ENCODE peak calls at places on chromosomes 7 and 10, in six cellular contexts. One of them, this sample, is unnamed. For H3K4me1, the result is how much of the 10 kb centered on the place peaks cover.

GRCh38 chr7:3725660-3726059 is 424.6 kb downstream of the SDK1 start:
- DNase-seq in mucosa of descending colon: no peak
- DNase-seq in mammary epithelial cell: no peak
- DNase-seq in stomach: no peak
- DNase-seq in spleen: no peak
- DNase-seq in GM23338: no peak
- DNase-seq in this sample: no peak

GRCh38 chr7:128398016-128398840 is 11.6 kb downstream of the IMPDH1 start:
- DNase-seq in mucosa of descending colon: no peak
- DNase-seq in mammary epithelial cell: no peak
- DNase-seq in stomach: peak
- DNase-seq in spleen: no peak
- DNase-seq in GM23338: peak
- DNase-seq in this sample: peak

GRCh38 chr7:44057181-44057848 is 8.1 kb downstream of the PGAM2 start:
- DNase-seq in mucosa of descending colon: no peak
- DNase-seq in mammary epithelial cell: no peak
- DNase-seq in stomach: no peak
- DNase-seq in spleen: peak
- DNase-seq in GM23338: no peak
- DNase-seq in this sample: no peak

GRCh38 chr7:115689941-115690340 is 340.6 kb downstream of the TFEC start:
- DNase-seq in mucosa of descending colon: no peak
- DNase-seq in mammary epithelial cell: no peak
- DNase-seq in stomach: no peak
- DNase-seq in spleen: no peak
- DNase-seq in GM23338: no peak
- DNase-seq in this sample: no peak

GRCh38 chr10:124529661-124530214 is 68.1 kb downstream of the LHPP start:
- DNase-seq in mucosa of descending colon: no peak
- DNase-seq in mammary epithelial cell: no peak
- DNase-seq in stomach: no peak
- DNase-seq in spleen: no peak
- DNase-seq in GM23338: no peak
- DNase-seq in this sample: peak

GRCh38 chr10:27157150-27157549 is 2.0 kb downstream of the MASTL start:
- DNase-seq in mucosa of descending colon: no peak
- DNase-seq in mammary epithelial cell: no peak
- DNase-seq in stomach: no peak
- DNase-seq in spleen: no peak
- DNase-seq in GM23338: no peak
- DNase-seq in this sample: no peak

GRCh38 chr10:68474021-68474420 is 2.2 kb upstream of the DNA2 start:
- DNase-seq in mucosa of descending colon: no peak
- DNase-seq in mammary epithelial cell: no peak
- DNase-seq in stomach: no peak
- DNase-seq in spleen: no peak
- DNase-seq in GM23338: no peak
- DNase-seq in this sample: no peak

GRCh38 chr10:132413226-132414205 is 16.5 kb downstream of the PWWP2B start:
- DNase-seq in mucosa of descending colon: peak
- DNase-seq in mammary epithelial cell: no peak
- DNase-seq in stomach: no peak
- DNase-seq in spleen: peak
- DNase-seq in GM23338: no peak
- DNase-seq in this sample: no peak

GRCh38 chr10:57288754-57289153 is 927.7 kb upstream of the ZWINT start:
- DNase-seq in mucosa of descending colon: no peak
- DNase-seq in mammary epithelial cell: no peak
- DNase-seq in stomach: no peak
- DNase-seq in spleen: no peak
- DNase-seq in GM23338: no peak
- DNase-seq in this sample: no peak

GRCh38 chr7:72336887-72337821 is 75.0 kb downstream of the CALN1 start:
- DNase-seq in mucosa of descending colon: no peak
- DNase-seq in mammary epithelial cell: no peak
- DNase-seq in stomach: no peak
- DNase-seq in spleen: no peak
- DNase-seq in GM23338: peak
- DNase-seq in this sample: no peak

GRCh38 chr7:29989257-29989995 is at the start of gene SCRN1:
- DNase-seq in mucosa of descending colon: peak
- DNase-seq in mammary epithelial cell: peak
- DNase-seq in stomach: peak
- DNase-seq in spleen: peak
- DNase-seq in GM23338: peak
- DNase-seq in this sample: peak

GRCh38 chr7:108181073-108181985 is 51.2 kb upstream of the LAMB4 start:
- DNase-seq in mucosa of descending colon: no peak
- DNase-seq in mammary epithelial cell: peak
- DNase-seq in stomach: no peak
- DNase-seq in spleen: no peak
- DNase-seq in GM23338: peak
- DNase-seq in this sample: no peak

GRCh38 chr7:100465702-100466311 is 1.7 kb upstream of the SPACDR start:
- DNase-seq in mucosa of descending colon: peak
- DNase-seq in mammary epithelial cell: no peak
- DNase-seq in stomach: peak
- DNase-seq in spleen: peak
- DNase-seq in GM23338: peak
- DNase-seq in this sample: peak

GRCh38 chr10:29585488-29585976 is 49.2 kb downstream of the SVIL start:
- DNase-seq in mucosa of descending colon: no peak
- DNase-seq in mammary epithelial cell: no peak
- DNase-seq in stomach: no peak
- DNase-seq in spleen: no peak
- DNase-seq in GM23338: peak
- DNase-seq in this sample: peak

GRCh38 chr10:1290071-1290471 is 233.9 kb downstream of the WDR37 start:
- DNase-seq in mucosa of descending colon: no peak
- DNase-seq in mammary epithelial cell: peak
- DNase-seq in stomach: no peak
- DNase-seq in spleen: no peak
- DNase-seq in GM23338: no peak
- DNase-seq in this sample: no peak

GRCh38 chr7:151705744-151706567 is 171.0 kb downstream of the PRKAG2 start:
- DNase-seq in mucosa of descending colon: peak
- DNase-seq in mammary epithelial cell: peak
- DNase-seq in stomach: no peak
- DNase-seq in spleen: no peak
- DNase-seq in GM23338: peak
- DNase-seq in this sample: peak

GRCh38 chr7:151748733-151749132 is 128.2 kb downstream of the PRKAG2 start:
- DNase-seq in mucosa of descending colon: peak
- DNase-seq in mammary epithelial cell: no peak
- DNase-seq in stomach: no peak
- DNase-seq in spleen: peak
- DNase-seq in GM23338: no peak
- DNase-seq in this sample: no peak

GRCh38 chr7:100483728-100484635 is at the start of gene NYAP1:
- DNase-seq in mucosa of descending colon: peak
- DNase-seq in mammary epithelial cell: no peak
- DNase-seq in stomach: peak
- DNase-seq in spleen: no peak
- DNase-seq in GM23338: peak
- DNase-seq in this sample: no peak

GRCh38 chr10:86756511-86757109 is at the start of gene BMPR1A:
- DNase-seq in mucosa of descending colon: no peak
- DNase-seq in mammary epithelial cell: peak
- DNase-seq in stomach: peak
- DNase-seq in spleen: no peak
- DNase-seq in GM23338: peak
- DNase-seq in this sample: no peak

GRCh38 chr7:98354511-98355249 is 46.2 kb downstream of the BAIAP2L1 start:
- DNase-seq in mucosa of descending colon: peak
- DNase-seq in mammary epithelial cell: peak
- DNase-seq in stomach: peak
- DNase-seq in spleen: no peak
- DNase-seq in GM23338: no peak
- DNase-seq in this sample: no peak
- TF ChIP-seq CTCF in mucosa of descending colon: no peak
- TF ChIP-seq CTCF in mammary epithelial cell: no peak
- TF ChIP-seq CTCF in stomach: no peak
- TF ChIP-seq CTCF in spleen: no peak
- TF ChIP-seq CTCF in GM23338: no peak
- TF ChIP-seq CTCF in this sample: no peak

GRCh38 chr10:95332666-95333249 is 42.0 kb upstream of the PDLIM1 start:
- DNase-seq in mucosa of descending colon: no peak
- DNase-seq in mammary epithelial cell: no peak
- DNase-seq in stomach: no peak
- DNase-seq in spleen: no peak
- DNase-seq in GM23338: no peak
- DNase-seq in this sample: no peak
- H3K4me1 ChIP-seq in mucosa of descending colon: under half
- H3K4me1 ChIP-seq in mammary epithelial cell: under half
- H3K4me1 ChIP-seq in stomach: half or more
- H3K4me1 ChIP-seq in spleen: under half
- H3K4me1 ChIP-seq in GM23338: under half
- H3K4me1 ChIP-seq in this sample: under half

DNA sequence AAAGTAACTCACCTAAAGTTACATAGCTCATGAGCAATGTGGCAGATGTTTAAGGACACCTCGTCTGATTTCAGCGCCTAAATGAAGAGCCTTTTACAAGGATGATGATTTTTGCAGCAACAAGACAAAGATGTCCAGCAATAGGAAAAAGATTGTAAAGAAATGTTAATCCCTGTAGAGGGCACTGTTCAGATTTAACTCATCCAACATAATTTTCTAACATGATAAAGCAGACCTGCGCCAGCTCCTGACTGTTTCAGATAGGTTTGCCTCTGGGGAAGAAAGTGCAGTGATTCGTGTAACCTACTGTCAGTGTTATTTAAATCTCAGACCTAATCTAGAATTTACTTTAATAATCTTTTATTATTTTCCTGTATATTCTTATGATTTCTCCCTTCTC is 595.2 kb downstream of the AUTS2 start:
- DNase-seq in mucosa of descending colon: no peak
- DNase-seq in mammary epithelial cell: peak
- DNase-seq in stomach: no peak
- DNase-seq in spleen: no peak
- DNase-seq in GM23338: no peak
- DNase-seq in this sample: no peak
- TF ChIP-seq CTCF in mucosa of descending colon: no peak
- TF ChIP-seq CTCF in mammary epithelial cell: peak
- TF ChIP-seq CTCF in stomach: no peak
- TF ChIP-seq CTCF in spleen: no peak
- TF ChIP-seq CTCF in GM23338: peak
- TF ChIP-seq CTCF in this sample: peak

GRCh38 chr7:76377186-76377918 is 18.6 kb upstream of the YWHAG start:
- DNase-seq in mucosa of descending colon: no peak
- DNase-seq in mammary epithelial cell: no peak
- DNase-seq in stomach: no peak
- DNase-seq in spleen: no peak
- DNase-seq in GM23338: no peak
- DNase-seq in this sample: no peak

GRCh38 chr7:76372984-76373833 is 14.4 kb upstream of the YWHAG start:
- DNase-seq in mucosa of descending colon: no peak
- DNase-seq in mammary epithelial cell: peak
- DNase-seq in stomach: no peak
- DNase-seq in spleen: peak
- DNase-seq in GM23338: no peak
- DNase-seq in this sample: no peak

GRCh38 chr7:76380623-76380966 is 21.8 kb upstream of the YWHAG start:
- DNase-seq in mucosa of descending colon: no peak
- DNase-seq in mammary epithelial cell: no peak
- DNase-seq in stomach: no peak
- DNase-seq in spleen: no peak
- DNase-seq in GM23338: no peak
- DNase-seq in this sample: no peak

GRCh38 chr7:76371396-76371795 is 12.6 kb upstream of the YWHAG start:
- DNase-seq in mucosa of descending colon: no peak
- DNase-seq in mammary epithelial cell: no peak
- DNase-seq in stomach: no peak
- DNase-seq in spleen: peak
- DNase-seq in GM23338: no peak
- DNase-seq in this sample: no peak

DNA sequence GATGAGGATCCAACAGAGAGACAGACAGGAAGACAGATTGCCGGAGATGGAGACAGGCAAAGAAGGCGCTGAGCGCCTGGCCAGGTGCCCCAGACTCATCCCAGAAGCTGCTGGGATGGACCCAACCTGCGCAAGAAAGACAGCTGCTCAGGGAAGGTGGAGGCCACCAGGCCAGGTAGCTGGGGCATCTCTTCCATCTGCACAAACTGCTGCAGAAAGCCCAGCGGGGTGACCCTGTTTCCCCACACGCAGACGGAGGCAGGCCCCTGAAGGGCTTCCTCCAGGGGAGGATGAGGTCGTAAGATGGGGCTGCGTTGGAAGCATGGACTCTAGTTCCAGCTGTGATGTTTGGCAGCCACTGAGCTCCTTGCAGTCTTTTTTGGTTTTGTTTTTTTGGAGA is 16.5 kb upstream of the YWHAG start:
- DNase-seq in mucosa of descending colon: peak
- DNase-seq in mammary epithelial cell: no peak
- DNase-seq in stomach: no peak
- DNase-seq in spleen: no peak
- DNase-seq in GM23338: no peak
- DNase-seq in this sample: no peak
- H3K4me1 ChIP-seq in mucosa of descending colon: under half
- H3K4me1 ChIP-seq in mammary epithelial cell: under half
- H3K4me1 ChIP-seq in stomach: under half
- H3K4me1 ChIP-seq in spleen: under half
- H3K4me1 ChIP-seq in GM23338: under half
- H3K4me1 ChIP-seq in this sample: under half

GRCh38 chr7:138097064-138097741 is 20.9 kb downstream of the AKR1D1 start:
- DNase-seq in mucosa of descending colon: no peak
- DNase-seq in mammary epithelial cell: peak
- DNase-seq in stomach: peak
- DNase-seq in spleen: no peak
- DNase-seq in GM23338: peak
- DNase-seq in this sample: no peak
- TF ChIP-seq CTCF in mucosa of descending colon: no peak
- TF ChIP-seq CTCF in mammary epithelial cell: peak
- TF ChIP-seq CTCF in stomach: no peak
- TF ChIP-seq CTCF in spleen: no peak
- TF ChIP-seq CTCF in GM23338: peak
- TF ChIP-seq CTCF in this sample: no peak

GRCh38 chr7:150432915-150433892 is 17.2 kb upstream of the GIMAP8 start:
- DNase-seq in mucosa of descending colon: no peak
- DNase-seq in mammary epithelial cell: no peak
- DNase-seq in stomach: no peak
- DNase-seq in spleen: no peak
- DNase-seq in GM23338: no peak
- DNase-seq in this sample: no peak
- H3K4me1 ChIP-seq in mucosa of descending colon: under half
- H3K4me1 ChIP-seq in mammary epithelial cell: under half
- H3K4me1 ChIP-seq in stomach: under half
- H3K4me1 ChIP-seq in spleen: half or more
- H3K4me1 ChIP-seq in GM23338: under half
- H3K4me1 ChIP-seq in this sample: under half

This sample was measured in psoas muscle.